ENCODE peak calls at places on chromosomes 11 and 22, in ten cellular contexts. One of them, this sample, is unnamed.

GRCh38 chr11:126585388-126586302 is 230.2 kb downstream of the ST3GAL4 start:
- DNase-seq in upper lobe of right lung: no peak
- DNase-seq in fibroblast of mammary gland: peak
- DNase-seq in activated B cell treated with CpG ODN at 0.5 μM for 24 hours: no peak
- DNase-seq in pancreas: peak
- DNase-seq in foreskin fibroblast: peak
- DNase-seq in CD8-positive, alpha-beta T cell: no peak
- DNase-seq in tibial artery: peak
- DNase-seq in HFF-Myc: peak
- DNase-seq in GM12864: no peak
- DNase-seq in this sample: peak

GRCh38 chr22:26563022-26563421 is 26.9 kb downstream of the TPST2 start:
- DNase-seq in activated B cell treated with CpG ODN at 0.5 μM for 24 hours: no peak
- DNase-seq in upper lobe of right lung: no peak
- DNase-seq in pancreas: no peak
- DNase-seq in tibial artery: no peak
- DNase-seq in foreskin fibroblast: no peak
- DNase-seq in GM12864: no peak
- DNase-seq in fibroblast of mammary gland: no peak
- DNase-seq in HFF-Myc: no peak
- DNase-seq in CD8-positive, alpha-beta T cell: no peak
- DNase-seq in this sample: no peak

GRCh38 chr11:28343304-28344233 is 235.4 kb downstream of the METTL15 start:
- DNase-seq in activated B cell treated with CpG ODN at 0.5 μM for 24 hours: no peak
- DNase-seq in foreskin fibroblast: peak
- DNase-seq in HFF-Myc: peak
- DNase-seq in GM12864: no peak
- DNase-seq in tibial artery: no peak
- DNase-seq in fibroblast of mammary gland: peak
- DNase-seq in CD8-positive, alpha-beta T cell: no peak
- DNase-seq in pancreas: no peak
- DNase-seq in upper lobe of right lung: no peak
- DNase-seq in this sample: no peak

GRCh38 chr11:64224891-64225607 is 937 bp downstream of the TRPT1 start:
- DNase-seq in pancreas: no peak
- DNase-seq in tibial artery: no peak
- DNase-seq in fibroblast of mammary gland: no peak
- DNase-seq in GM12864: no peak
- DNase-seq in CD8-positive, alpha-beta T cell: no peak
- DNase-seq in upper lobe of right lung: peak
- DNase-seq in activated B cell treated with CpG ODN at 0.5 μM for 24 hours: no peak
- DNase-seq in HFF-Myc: no peak
- DNase-seq in foreskin fibroblast: peak
- DNase-seq in this sample: no peak

GRCh38 chr22:37566329-37566837 is 6.1 kb downstream of the CDC42EP1 start:
- DNase-seq in upper lobe of right lung: peak
- DNase-seq in pancreas: no peak
- DNase-seq in tibial artery: no peak
- DNase-seq in CD8-positive, alpha-beta T cell: peak
- DNase-seq in GM12864: no peak
- DNase-seq in foreskin fibroblast: no peak
- DNase-seq in activated B cell treated with CpG ODN at 0.5 μM for 24 hours: peak
- DNase-seq in HFF-Myc: no peak
- DNase-seq in fibroblast of mammary gland: no peak
- DNase-seq in this sample: no peak

GRCh38 chr11:78857688-78858087 is 283.0 kb upstream of the NARS2 start:
- DNase-seq in GM12864: no peak
- DNase-seq in tibial artery: no peak
- DNase-seq in upper lobe of right lung: no peak
- DNase-seq in pancreas: no peak
- DNase-seq in HFF-Myc: no peak
- DNase-seq in activated B cell treated with CpG ODN at 0.5 μM for 24 hours: no peak
- DNase-seq in foreskin fibroblast: no peak
- DNase-seq in fibroblast of mammary gland: no peak
- DNase-seq in CD8-positive, alpha-beta T cell: no peak
- DNase-seq in this sample: no peak

GRCh38 chr22:50577697-50577986 is 585 bp downstream of the CPT1B start:
- DNase-seq in pancreas: no peak
- DNase-seq in GM12864: no peak
- DNase-seq in HFF-Myc: no peak
- DNase-seq in fibroblast of mammary gland: no peak
- DNase-seq in activated B cell treated with CpG ODN at 0.5 μM for 24 hours: no peak
- DNase-seq in foreskin fibroblast: no peak
- DNase-seq in tibial artery: no peak
- DNase-seq in CD8-positive, alpha-beta T cell: no peak
- DNase-seq in upper lobe of right lung: no peak
- DNase-seq in this sample: no peak

GRCh38 chr22:21003782-21004181 is 1.9 kb upstream of the THAP7 start:
- DNase-seq in fibroblast of mammary gland: no peak
- DNase-seq in CD8-positive, alpha-beta T cell: no peak
- DNase-seq in foreskin fibroblast: no peak
- DNase-seq in HFF-Myc: no peak
- DNase-seq in GM12864: no peak
- DNase-seq in pancreas: no peak
- DNase-seq in tibial artery: no peak
- DNase-seq in upper lobe of right lung: no peak
- DNase-seq in activated B cell treated with CpG ODN at 0.5 μM for 24 hours: no peak
- DNase-seq in this sample: no peak

GRCh38 chr11:9139628-9140357 is 48.4 kb upstream of the SCUBE2 start:
- DNase-seq in activated B cell treated with CpG ODN at 0.5 μM for 24 hours: no peak
- DNase-seq in pancreas: no peak
- DNase-seq in tibial artery: no peak
- DNase-seq in fibroblast of mammary gland: no peak
- DNase-seq in GM12864: no peak
- DNase-seq in HFF-Myc: no peak
- DNase-seq in foreskin fibroblast: peak
- DNase-seq in upper lobe of right lung: no peak
- DNase-seq in CD8-positive, alpha-beta T cell: no peak
- DNase-seq in this sample: no peak

GRCh38 chr11:9137293-9138132 is 46.1 kb upstream of the SCUBE2 start:
- DNase-seq in tibial artery: peak
- DNase-seq in upper lobe of right lung: peak
- DNase-seq in foreskin fibroblast: peak
- DNase-seq in activated B cell treated with CpG ODN at 0.5 μM for 24 hours: peak
- DNase-seq in HFF-Myc: peak
- DNase-seq in pancreas: peak
- DNase-seq in GM12864: no peak
- DNase-seq in fibroblast of mammary gland: peak
- DNase-seq in CD8-positive, alpha-beta T cell: peak
- DNase-seq in this sample: peak

GRCh38 chr11:9138612-9139579 is 47.5 kb upstream of the SCUBE2 start:
- DNase-seq in activated B cell treated with CpG ODN at 0.5 μM for 24 hours: no peak
- DNase-seq in pancreas: peak
- DNase-seq in upper lobe of right lung: no peak
- DNase-seq in tibial artery: no peak
- DNase-seq in foreskin fibroblast: peak
- DNase-seq in HFF-Myc: peak
- DNase-seq in GM12864: no peak
- DNase-seq in fibroblast of mammary gland: peak
- DNase-seq in CD8-positive, alpha-beta T cell: peak
- DNase-seq in this sample: no peak

GRCh38 chr11:9136731-9137130 is 45.3 kb upstream of the SCUBE2 start:
- DNase-seq in fibroblast of mammary gland: no peak
- DNase-seq in upper lobe of right lung: no peak
- DNase-seq in CD8-positive, alpha-beta T cell: no peak
- DNase-seq in GM12864: no peak
- DNase-seq in foreskin fibroblast: no peak
- DNase-seq in HFF-Myc: no peak
- DNase-seq in tibial artery: no peak
- DNase-seq in pancreas: no peak
- DNase-seq in activated B cell treated with CpG ODN at 0.5 μM for 24 hours: no peak
- DNase-seq in this sample: no peak

GRCh38 chr11:9138133-9138453 is 46.7 kb upstream of the SCUBE2 start:
- DNase-seq in HFF-Myc: no peak
- DNase-seq in tibial artery: no peak
- DNase-seq in foreskin fibroblast: no peak
- DNase-seq in fibroblast of mammary gland: no peak
- DNase-seq in CD8-positive, alpha-beta T cell: no peak
- DNase-seq in pancreas: no peak
- DNase-seq in activated B cell treated with CpG ODN at 0.5 μM for 24 hours: no peak
- DNase-seq in upper lobe of right lung: no peak
- DNase-seq in GM12864: no peak
- DNase-seq in this sample: no peak
- TF ChIP-seq CTCF in HFF-Myc: no peak
- TF ChIP-seq CTCF in tibial artery: no peak
- TF ChIP-seq CTCF in foreskin fibroblast: no peak
- TF ChIP-seq CTCF in fibroblast of mammary gland: no peak
- TF ChIP-seq CTCF in CD8-positive, alpha-beta T cell: no peak
- TF ChIP-seq CTCF in pancreas: no peak
- TF ChIP-seq CTCF in activated B cell treated with CpG ODN at 0.5 μM for 24 hours: no peak
- TF ChIP-seq CTCF in upper lobe of right lung: no peak
- TF ChIP-seq CTCF in GM12864: no peak
- TF ChIP-seq CTCF in this sample: no peak

GRCh38 chr11:47979378-47980092 is 824 bp upstream of the PTPRJ start:
- DNase-seq in activated B cell treated with CpG ODN at 0.5 μM for 24 hours: no peak
- DNase-seq in fibroblast of mammary gland: no peak
- DNase-seq in foreskin fibroblast: peak
- DNase-seq in CD8-positive, alpha-beta T cell: no peak
- DNase-seq in tibial artery: no peak
- DNase-seq in GM12864: no peak
- DNase-seq in upper lobe of right lung: no peak
- DNase-seq in pancreas: no peak
- DNase-seq in HFF-Myc: no peak
- DNase-seq in this sample: no peak

GRCh38 chr11:47981667-47982404 is 1.5 kb downstream of the PTPRJ start:
- DNase-seq in tibial artery: no peak
- DNase-seq in pancreas: no peak
- DNase-seq in CD8-positive, alpha-beta T cell: peak
- DNase-seq in foreskin fibroblast: no peak
- DNase-seq in GM12864: no peak
- DNase-seq in fibroblast of mammary gland: no peak
- DNase-seq in activated B cell treated with CpG ODN at 0.5 μM for 24 hours: no peak
- DNase-seq in HFF-Myc: no peak
- DNase-seq in upper lobe of right lung: no peak
- DNase-seq in this sample: no peak

GRCh38 chr11:47977651-47978050 is 2.7 kb upstream of the PTPRJ start:
- DNase-seq in pancreas: no peak
- DNase-seq in tibial artery: peak
- DNase-seq in upper lobe of right lung: no peak
- DNase-seq in fibroblast of mammary gland: no peak
- DNase-seq in activated B cell treated with CpG ODN at 0.5 μM for 24 hours: no peak
- DNase-seq in CD8-positive, alpha-beta T cell: no peak
- DNase-seq in GM12864: no peak
- DNase-seq in HFF-Myc: no peak
- DNase-seq in foreskin fibroblast: peak
- DNase-seq in this sample: no peak

GRCh38 chr11:47980907-47981621 is 705 bp downstream of the PTPRJ start:
- DNase-seq in GM12864: no peak
- DNase-seq in fibroblast of mammary gland: no peak
- DNase-seq in upper lobe of right lung: peak
- DNase-seq in foreskin fibroblast: peak
- DNase-seq in pancreas: peak
- DNase-seq in HFF-Myc: no peak
- DNase-seq in CD8-positive, alpha-beta T cell: peak
- DNase-seq in activated B cell treated with CpG ODN at 0.5 μM for 24 hours: peak
- DNase-seq in tibial artery: no peak
- DNase-seq in this sample: no peak

DNA sequence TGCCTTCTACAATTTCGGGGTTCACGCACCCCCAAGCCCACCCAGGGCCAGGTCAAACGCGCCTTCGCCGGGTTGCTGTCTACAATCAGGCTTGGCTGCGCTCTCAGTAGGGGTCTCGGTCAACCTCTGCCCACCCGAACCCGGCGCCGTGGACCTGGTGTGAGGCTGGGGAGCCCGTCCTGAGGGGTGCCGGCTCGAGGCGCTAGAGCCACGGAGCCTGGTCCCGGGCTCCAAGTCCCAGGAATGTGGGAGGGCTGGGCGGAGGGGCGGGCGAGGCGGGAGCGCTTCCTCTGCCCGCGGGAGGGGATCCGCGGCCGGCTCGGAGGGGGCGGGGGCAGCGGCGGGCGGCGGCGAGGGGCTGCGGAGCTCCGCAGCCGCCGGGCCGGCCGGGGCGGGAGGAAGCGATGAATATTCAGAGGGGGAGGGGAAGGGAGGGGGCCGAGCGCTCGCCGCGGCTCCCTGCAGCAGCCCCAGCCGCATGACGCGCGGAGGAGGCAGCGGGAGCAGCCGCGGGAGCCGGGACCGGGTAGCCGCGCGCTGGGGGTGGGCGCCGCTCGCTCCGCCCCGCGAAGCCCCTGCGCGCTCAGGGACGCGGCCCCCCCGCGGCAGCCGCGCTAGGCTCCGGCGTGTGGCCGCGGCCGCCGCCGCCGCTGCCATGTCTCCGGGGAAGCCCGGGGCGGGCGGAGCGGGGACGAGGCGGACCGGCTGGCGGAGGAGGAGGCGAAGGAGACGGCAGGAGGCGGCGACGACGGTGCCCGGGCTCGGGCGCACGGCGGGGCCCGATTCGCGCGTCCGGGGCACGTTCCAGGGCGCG is at the start of gene PTPRJ:
- DNase-seq in tibial artery: peak
- DNase-seq in GM12864: no peak
- DNase-seq in activated B cell treated with CpG ODN at 0.5 μM for 24 hours: peak
- DNase-seq in CD8-positive, alpha-beta T cell: peak
- DNase-seq in pancreas: peak
- DNase-seq in foreskin fibroblast: peak
- DNase-seq in HFF-Myc: no peak
- DNase-seq in upper lobe of right lung: peak
- DNase-seq in fibroblast of mammary gland: no peak
- DNase-seq in this sample: no peak
- TF ChIP-seq CTCF in tibial artery: no peak
- TF ChIP-seq CTCF in GM12864: no peak
- TF ChIP-seq CTCF in activated B cell treated with CpG ODN at 0.5 μM for 24 hours: no peak
- TF ChIP-seq CTCF in CD8-positive, alpha-beta T cell: no peak
- TF ChIP-seq CTCF in pancreas: no peak
- TF ChIP-seq CTCF in foreskin fibroblast: no peak
- TF ChIP-seq CTCF in HFF-Myc: no peak
- TF ChIP-seq CTCF in upper lobe of right lung: no peak
- TF ChIP-seq CTCF in fibroblast of mammary gland: no peak
- TF ChIP-seq CTCF in this sample: no peak

DNA sequence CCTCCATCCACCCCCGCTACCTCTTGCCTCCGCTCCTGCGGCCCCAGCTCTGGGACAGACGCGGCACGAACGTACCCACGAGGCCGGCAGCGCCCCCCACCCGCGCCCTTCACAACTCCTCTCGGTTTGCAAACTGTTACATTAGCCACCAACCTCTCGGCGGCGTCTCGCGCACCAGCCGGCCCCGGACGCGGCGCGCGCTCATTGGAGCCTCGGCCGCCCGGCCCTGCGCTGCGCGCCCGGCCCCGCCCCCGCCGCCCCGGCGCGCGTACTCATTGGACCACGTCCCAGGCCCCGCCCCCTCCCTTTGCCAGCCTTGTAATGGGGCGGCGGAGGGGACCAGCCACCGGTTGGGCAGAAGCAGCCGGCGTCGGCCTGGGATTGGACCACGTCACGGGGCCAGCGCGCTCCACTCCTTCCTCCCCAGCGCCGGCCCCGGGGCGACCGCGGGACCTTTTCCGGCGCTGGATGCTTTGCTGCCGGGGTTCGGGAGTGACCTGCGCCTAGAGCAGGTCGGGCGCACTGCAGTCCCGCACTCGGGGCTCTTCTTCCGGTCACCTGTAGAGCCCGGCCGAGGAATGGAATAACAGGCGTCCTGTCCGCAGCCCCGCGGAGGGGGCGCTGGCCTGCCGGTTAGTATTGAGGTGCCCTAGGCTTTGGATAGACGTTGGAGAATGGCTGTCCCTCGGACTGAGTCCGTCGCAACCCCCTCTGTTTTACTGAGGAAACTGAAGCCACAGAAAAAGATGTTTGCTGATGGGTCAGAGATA is at the start of gene HYOU1:
- DNase-seq in upper lobe of right lung: peak
- DNase-seq in CD8-positive, alpha-beta T cell: peak
- DNase-seq in activated B cell treated with CpG ODN at 0.5 μM for 24 hours: peak
- DNase-seq in tibial artery: peak
- DNase-seq in foreskin fibroblast: peak
- DNase-seq in HFF-Myc: peak
- DNase-seq in fibroblast of mammary gland: peak
- DNase-seq in GM12864: peak
- DNase-seq in pancreas: peak
- DNase-seq in this sample: peak
- TF ChIP-seq CTCF in upper lobe of right lung: peak
- TF ChIP-seq CTCF in CD8-positive, alpha-beta T cell: no peak
- TF ChIP-seq CTCF in activated B cell treated with CpG ODN at 0.5 μM for 24 hours: no peak
- TF ChIP-seq CTCF in tibial artery: no peak
- TF ChIP-seq CTCF in foreskin fibroblast: peak
- TF ChIP-seq CTCF in HFF-Myc: peak
- TF ChIP-seq CTCF in fibroblast of mammary gland: peak
- TF ChIP-seq CTCF in GM12864: peak
- TF ChIP-seq CTCF in pancreas: no peak
- TF ChIP-seq CTCF in this sample: no peak

DNA sequence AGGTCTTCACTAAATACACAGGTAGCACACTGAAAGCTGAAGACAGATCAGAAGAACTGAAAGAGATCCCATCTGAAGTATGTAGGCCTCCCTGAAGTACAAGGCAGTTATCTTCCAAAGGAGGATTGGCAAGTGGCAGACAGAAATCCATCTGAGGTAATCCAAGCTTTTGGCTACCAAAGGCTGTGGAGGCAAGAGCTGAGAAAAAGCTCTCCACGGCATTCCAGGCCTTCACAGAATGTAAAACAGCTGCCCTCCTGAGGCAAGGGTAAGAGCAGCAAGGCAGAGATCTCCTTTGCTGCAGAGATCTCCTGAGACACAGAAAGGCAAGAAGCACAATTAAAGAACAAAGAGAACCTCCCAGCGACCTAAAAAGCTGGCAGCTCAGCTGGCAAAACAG is 19.1 kb downstream of the PIK3C2A start:
- DNase-seq in activated B cell treated with CpG ODN at 0.5 μM for 24 hours: no peak
- DNase-seq in HFF-Myc: no peak
- DNase-seq in fibroblast of mammary gland: no peak
- DNase-seq in CD8-positive, alpha-beta T cell: no peak
- DNase-seq in GM12864: no peak
- DNase-seq in tibial artery: no peak
- DNase-seq in foreskin fibroblast: no peak
- DNase-seq in pancreas: no peak
- DNase-seq in upper lobe of right lung: no peak
- DNase-seq in this sample: no peak
- TF ChIP-seq CTCF in activated B cell treated with CpG ODN at 0.5 μM for 24 hours: no peak
- TF ChIP-seq CTCF in HFF-Myc: no peak
- TF ChIP-seq CTCF in fibroblast of mammary gland: no peak
- TF ChIP-seq CTCF in CD8-positive, alpha-beta T cell: no peak
- TF ChIP-seq CTCF in GM12864: no peak
- TF ChIP-seq CTCF in tibial artery: no peak
- TF ChIP-seq CTCF in foreskin fibroblast: no peak
- TF ChIP-seq CTCF in pancreas: no peak
- TF ChIP-seq CTCF in upper lobe of right lung: no peak
- TF ChIP-seq CTCF in this sample: no peak